ENCODE peak calls at places on chromosomes 12 and 14, in five cellular contexts. One of them, this sample, is unnamed.

GRCh38 chr12:52157566-52158150 is 34.2 kb downstream of the KRT80 start:
- DNase-seq in HepG2: no peak
- DNase-seq in GM12878: no peak
- DNase-seq in H1: no peak
- DNase-seq in K562: no peak
- DNase-seq in this sample: no peak

GRCh38 chr14:94019329-94019728 is 6.8 kb upstream of the OTUB2 start:
- DNase-seq in HepG2: no peak
- DNase-seq in GM12878: no peak
- DNase-seq in H1: no peak
- DNase-seq in K562: no peak
- DNase-seq in this sample: no peak

GRCh38 chr12:110109037-110109836 is 14.9 kb upstream of the IFT81 start:
- DNase-seq in HepG2: peak
- DNase-seq in GM12878: no peak
- DNase-seq in H1: no peak
- DNase-seq in K562: peak
- DNase-seq in this sample: no peak

GRCh38 chr12:90028620-90029051 is 320.0 kb upstream of the ATP2B1 start:
- DNase-seq in HepG2: no peak
- DNase-seq in GM12878: no peak
- DNase-seq in H1: no peak
- DNase-seq in K562: no peak
- DNase-seq in this sample: no peak

GRCh38 chr12:117279606-117280005 is 81.8 kb downstream of the NOS1 start:
- DNase-seq in HepG2: no peak
- DNase-seq in GM12878: no peak
- DNase-seq in H1: peak
- DNase-seq in K562: no peak
- DNase-seq in this sample: no peak

GRCh38 chr12:11958216-11959091 is 112.3 kb upstream of the BCL2L14 start:
- DNase-seq in HepG2: peak
- DNase-seq in GM12878: no peak
- DNase-seq in H1: no peak
- DNase-seq in K562: no peak
- DNase-seq in this sample: no peak

GRCh38 chr12:81465881-81466280 is 293.3 kb downstream of the PPFIA2 start:
- DNase-seq in HepG2: no peak
- DNase-seq in GM12878: no peak
- DNase-seq in H1: no peak
- DNase-seq in K562: no peak
- DNase-seq in this sample: no peak

GRCh38 chr12:114238808-114239207 is 167.1 kb downstream of the TBX5 start:
- DNase-seq in HepG2: no peak
- DNase-seq in GM12878: no peak
- DNase-seq in H1: no peak
- DNase-seq in K562: no peak
- DNase-seq in this sample: no peak

GRCh38 chr12:106044773-106045172 is 94.0 kb downstream of the NUAK1 start:
- DNase-seq in HepG2: no peak
- DNase-seq in GM12878: no peak
- DNase-seq in H1: no peak
- DNase-seq in K562: no peak
- DNase-seq in this sample: no peak

GRCh38 chr14:62289471-62289870 is 527.3 kb downstream of the SNAPC1 start:
- DNase-seq in HepG2: no peak
- DNase-seq in GM12878: no peak
- DNase-seq in H1: no peak
- DNase-seq in K562: no peak
- DNase-seq in this sample: no peak

GRCh38 chr12:47085815-47086252 is 6.1 kb upstream of the AMIGO2 start:
- DNase-seq in HepG2: peak
- DNase-seq in GM12878: no peak
- DNase-seq in H1: no peak
- DNase-seq in K562: no peak
- DNase-seq in this sample: no peak

GRCh38 chr12:93569656-93570551 is 2.6 kb upstream of the SOCS2 start:
- DNase-seq in HepG2: peak
- DNase-seq in GM12878: no peak
- DNase-seq in H1: no peak
- DNase-seq in K562: peak
- DNase-seq in this sample: peak

GRCh38 chr12:59660148-59660547 is 64.3 kb downstream of the SLC16A7 start:
- DNase-seq in HepG2: no peak
- DNase-seq in GM12878: no peak
- DNase-seq in H1: no peak
- DNase-seq in K562: no peak
- DNase-seq in this sample: no peak

GRCh38 chr12:59660921-59661597 is 65.2 kb downstream of the SLC16A7 start:
- DNase-seq in HepG2: no peak
- DNase-seq in GM12878: no peak
- DNase-seq in H1: no peak
- DNase-seq in K562: no peak
- DNase-seq in this sample: no peak

GRCh38 chr12:59657711-59658110 is 61.9 kb downstream of the SLC16A7 start:
- DNase-seq in HepG2: no peak
- DNase-seq in GM12878: no peak
- DNase-seq in H1: no peak
- DNase-seq in K562: no peak
- DNase-seq in this sample: no peak

GRCh38 chr12:59654061-59654460 is 58.2 kb downstream of the SLC16A7 start:
- DNase-seq in HepG2: no peak
- DNase-seq in GM12878: no peak
- DNase-seq in H1: no peak
- DNase-seq in K562: no peak
- DNase-seq in this sample: no peak

GRCh38 chr12:59657266-59657665 is 61.4 kb downstream of the SLC16A7 start:
- DNase-seq in HepG2: no peak
- DNase-seq in GM12878: no peak
- DNase-seq in H1: no peak
- DNase-seq in K562: no peak
- DNase-seq in this sample: no peak
- H3K27ac ChIP-seq in HepG2: no peak
- H3K27ac ChIP-seq in GM12878: no peak
- H3K27ac ChIP-seq in H1: no peak
- H3K27ac ChIP-seq in K562: no peak
- H3K27ac ChIP-seq in this sample: no peak

GRCh38 chr12:100326208-100326607 is 30.7 kb upstream of the SLC17A8 start:
- DNase-seq in HepG2: no peak
- DNase-seq in GM12878: no peak
- DNase-seq in H1: no peak
- DNase-seq in K562: no peak
- DNase-seq in this sample: no peak

GRCh38 chr12:100332852-100333251 is 24.0 kb upstream of the SLC17A8 start:
- DNase-seq in HepG2: no peak
- DNase-seq in GM12878: no peak
- DNase-seq in H1: no peak
- DNase-seq in K562: no peak
- DNase-seq in this sample: no peak

GRCh38 chr12:100329800-100330199 is 27.1 kb upstream of the SLC17A8 start:
- DNase-seq in HepG2: no peak
- DNase-seq in GM12878: peak
- DNase-seq in H1: no peak
- DNase-seq in K562: no peak
- DNase-seq in this sample: no peak

GRCh38 chr12:100337299-100337698 is 19.6 kb upstream of the SLC17A8 start:
- DNase-seq in HepG2: no peak
- DNase-seq in GM12878: no peak
- DNase-seq in H1: no peak
- DNase-seq in K562: no peak
- DNase-seq in this sample: no peak

DNA sequence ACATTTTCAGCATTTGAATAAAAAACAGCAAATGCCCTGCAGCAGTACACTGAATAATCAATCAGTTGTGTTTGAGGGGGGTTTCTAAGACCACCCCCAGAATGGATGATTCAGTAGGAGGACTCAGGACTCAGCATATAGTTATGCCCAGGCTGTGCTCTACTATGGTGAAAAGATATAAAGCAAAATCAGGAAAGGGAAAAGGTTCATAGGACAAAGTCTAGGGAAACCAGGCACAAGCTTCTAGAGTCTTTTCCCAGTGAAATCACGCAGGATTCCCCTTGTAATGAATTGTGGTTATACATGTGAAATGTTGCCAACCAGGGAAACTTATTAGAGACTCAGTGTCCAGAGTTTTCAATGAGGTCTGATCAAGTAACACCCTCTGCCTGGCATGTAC is 25.0 kb upstream of the SLC17A8 start:
- DNase-seq in HepG2: no peak
- DNase-seq in GM12878: no peak
- DNase-seq in H1: no peak
- DNase-seq in K562: no peak
- DNase-seq in this sample: no peak
- H3K9ac ChIP-seq in HepG2: no peak
- H3K9ac ChIP-seq in GM12878: no peak
- H3K9ac ChIP-seq in H1: no peak
- H3K9ac ChIP-seq in K562: no peak
- H3K9ac ChIP-seq in this sample: no peak

GRCh38 chr12:57838594-57839302 is 7.8 kb downstream of the CTDSP2 start:
- DNase-seq in HepG2: no peak
- DNase-seq in GM12878: no peak
- DNase-seq in H1: no peak
- DNase-seq in K562: no peak
- DNase-seq in this sample: no peak
- TF ChIP-seq SRF in HepG2: no peak
- TF ChIP-seq SRF in GM12878: no peak
- TF ChIP-seq SRF in H1: no peak
- TF ChIP-seq SRF in K562: no peak
- TF ChIP-seq SRF in this sample: no peak

DNA sequence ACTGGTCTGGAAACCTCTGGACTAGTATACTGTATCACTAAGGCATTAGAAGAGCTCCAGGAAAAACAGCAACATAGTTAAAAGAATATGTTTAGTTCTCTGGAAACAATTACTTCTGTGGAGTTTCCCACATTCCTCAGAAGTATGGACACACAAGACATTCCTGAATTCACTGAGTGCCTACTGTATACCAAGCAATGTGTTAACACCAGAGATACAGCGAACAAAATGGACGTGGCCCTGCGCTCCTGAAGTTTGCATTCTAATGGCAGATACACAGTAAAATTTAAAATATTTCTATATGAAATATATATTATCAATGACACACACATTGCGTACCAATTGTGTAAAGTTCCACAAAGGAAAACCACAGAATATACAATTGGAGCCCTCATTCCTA is 1.1 kb downstream of the ANGEL1 start:
- DNase-seq in HepG2: no peak
- DNase-seq in GM12878: no peak
- DNase-seq in H1: no peak
- DNase-seq in K562: no peak
- DNase-seq in this sample: no peak
- H3K27ac ChIP-seq in HepG2: peak
- H3K27ac ChIP-seq in GM12878: no peak
- H3K27ac ChIP-seq in H1: no peak
- H3K27ac ChIP-seq in K562: peak
- H3K27ac ChIP-seq in this sample: peak

GRCh38 chr14:74980746-74981661 is 21.7 kb upstream of the EIF2B2 start:
- DNase-seq in HepG2: no peak
- DNase-seq in GM12878: no peak
- DNase-seq in H1: no peak
- DNase-seq in K562: peak
- DNase-seq in this sample: no peak
- H3K9ac ChIP-seq in HepG2: no peak
- H3K9ac ChIP-seq in GM12878: no peak
- H3K9ac ChIP-seq in H1: no peak
- H3K9ac ChIP-seq in K562: no peak
- H3K9ac ChIP-seq in this sample: no peak

GRCh38 chr12:20757-21156 is 45.8 kb upstream of the IQSEC3 start:
- DNase-seq in HepG2: peak
- DNase-seq in GM12878: no peak
- DNase-seq in H1: no peak
- DNase-seq in K562: no peak
- DNase-seq in this sample: no peak

GRCh38 chr12:22530-23201 is 43.9 kb upstream of the IQSEC3 start:
- DNase-seq in HepG2: no peak
- DNase-seq in GM12878: no peak
- DNase-seq in H1: no peak
- DNase-seq in K562: no peak
- DNase-seq in this sample: no peak

GRCh38 chr12:22190-22529 is 44.4 kb upstream of the IQSEC3 start:
- DNase-seq in HepG2: peak
- DNase-seq in GM12878: no peak
- DNase-seq in H1: no peak
- DNase-seq in K562: no peak
- DNase-seq in this sample: no peak

DNA sequence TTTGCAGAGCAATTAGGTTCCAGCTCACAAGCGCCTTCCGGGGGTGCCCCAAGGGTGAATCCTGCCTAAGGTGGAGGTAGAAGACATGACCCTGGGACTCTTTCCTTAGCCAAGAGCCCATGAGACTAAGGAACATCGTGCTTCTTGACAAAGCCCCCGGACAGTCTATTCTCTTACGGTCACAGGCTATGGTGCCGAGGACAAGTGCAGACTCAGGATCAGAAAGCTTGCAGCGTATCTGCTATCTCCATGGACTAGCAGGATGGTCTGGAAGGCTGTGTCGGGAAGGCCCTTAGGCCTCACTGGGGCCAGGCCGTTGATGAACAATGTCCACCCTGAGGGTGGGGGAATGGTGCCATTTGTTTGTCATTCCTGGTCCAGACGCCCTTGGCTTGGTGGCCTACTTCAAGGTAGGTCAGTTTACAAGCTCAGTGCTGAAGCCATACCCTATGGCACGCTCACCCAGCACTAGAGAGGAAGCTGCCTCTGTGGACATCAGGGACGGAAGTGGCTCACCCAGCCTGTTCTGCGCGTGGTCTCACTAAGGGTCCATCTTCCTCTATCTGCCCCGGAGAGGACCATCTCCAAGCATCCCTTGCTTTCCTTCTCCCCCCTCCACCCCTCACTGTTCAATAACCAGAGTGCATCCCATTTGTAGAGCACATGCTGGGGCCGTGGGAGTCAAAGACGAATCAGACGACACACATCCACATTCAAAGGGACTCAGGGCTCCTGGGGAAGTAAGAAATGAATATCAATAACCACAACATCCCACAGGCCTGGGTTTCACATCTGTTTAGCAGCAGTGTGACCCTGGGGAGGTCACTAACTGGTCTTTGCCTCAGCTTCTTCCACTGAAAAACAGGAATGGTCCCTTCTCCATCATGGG is 45.0 kb upstream of the IQSEC3 start:
- DNase-seq in HepG2: peak
- DNase-seq in GM12878: peak
- DNase-seq in H1: no peak
- DNase-seq in K562: no peak
- DNase-seq in this sample: no peak
- TF ChIP-seq SRF in HepG2: no peak
- TF ChIP-seq SRF in GM12878: no peak
- TF ChIP-seq SRF in H1: no peak
- TF ChIP-seq SRF in K562: no peak
- TF ChIP-seq SRF in this sample: no peak

GRCh38 chr12:23005387-23005786 is 380.4 kb downstream of the ETNK1 start:
- DNase-seq in HepG2: no peak
- DNase-seq in GM12878: no peak
- DNase-seq in H1: no peak
- DNase-seq in K562: no peak
- DNase-seq in this sample: no peak
- H3K27ac ChIP-seq in HepG2: no peak
- H3K27ac ChIP-seq in GM12878: no peak
- H3K27ac ChIP-seq in H1: no peak
- H3K27ac ChIP-seq in K562: no peak
- H3K27ac ChIP-seq in this sample: no peak

This sample was measured in HCT116.